ENCODE peak calls at places on chromosomes 3 and 15, in six cellular contexts. O is ovary, Z is H9, P is IMR-90, W is GM23248, L is neuronal stem cell. X is an unnamed sample.

GRCh38 chr3:185071401-185071800 is 81.5 kb downstream of the C3orf70 start:
- DNase-seq in O (no peak), Z (no peak), P (no peak), W (no peak), L (no peak), X (no peak)

GRCh38 chr15:65028338-65028737 is 1.1 kb downstream of the MTFMT start:
- DNase-seq in O (no peak), Z (no peak), P (no peak), W (no peak), L (no peak), X (no peak)

GRCh38 chr3:192957441-192957951 is 39.8 kb upstream of the MB21D2 start:
- DNase-seq in O (no peak), Z (no peak), P (peak), W (peak), L (no peak), X (peak)

GRCh38 chr15:40630313-40630712 is 36.3 kb downstream of the KNL1 start:
- DNase-seq in O (no peak), Z (no peak), P (no peak), W (no peak), L (no peak), X (peak)

GRCh38 chr3:120824613-120825012 is 82.1 kb downstream of the GTF2E1 start:
- DNase-seq in O (no peak), Z (no peak), P (no peak), W (no peak), L (no peak), X (no peak)

GRCh38 chr3:30894521-30895289 is at the start of gene GADL1:
- DNase-seq in O (peak), Z (peak), P (peak), W (peak), L (peak), X (peak)

GRCh38 chr3:149971403-149972075 is 844 bp upstream of the PFN2 start:
- DNase-seq in O (peak), Z (peak), P (peak), W (peak), L (no peak), X (peak)

GRCh38 chr3:188234172-188234571 is 80.2 kb downstream of the LPP start:
- DNase-seq in O (no peak), Z (no peak), P (peak), W (peak), L (no peak), X (no peak)

GRCh38 chr3:8327739-8328138 is 173.9 kb upstream of the LMCD1 start:
- DNase-seq in O (no peak), Z (no peak), P (no peak), W (no peak), L (no peak), X (no peak)

GRCh38 chr3:98513136-98513535 is 9.6 kb downstream of the CLDND1 start:
- DNase-seq in O (no peak), Z (no peak), P (peak), W (peak), L (no peak), X (no peak)

GRCh38 chr3:99544819-99545281 is 93.5 kb upstream of the COL8A1 start:
- DNase-seq in O (no peak), Z (no peak), P (peak), W (peak), L (no peak), X (no peak)

GRCh38 chr15:92832992-92833438 is 67.1 kb upstream of the CHD2 start:
- DNase-seq in O (no peak), Z (no peak), P (peak), W (peak), L (no peak), X (no peak)

GRCh38 chr3:188196232-188196990 is 42.5 kb downstream of the LPP start:
- DNase-seq in O (no peak), Z (no peak), P (peak), W (peak), L (no peak), X (no peak)

GRCh38 chr3:180250172-180250571 is 213.4 kb upstream of the PEX5L start:
- DNase-seq in O (no peak), Z (no peak), P (peak), W (peak), L (no peak), X (no peak)

GRCh38 chr3:45923755-45924154 is 19.5 kb upstream of the CXCR6 start:
- DNase-seq in O (no peak), Z (no peak), P (peak), W (peak), L (no peak), X (no peak)

GRCh38 chr3:125319765-125320164 is 55.4 kb downstream of the ZNF148 start:
- DNase-seq in O (no peak), Z (no peak), P (no peak), W (no peak), L (no peak), X (no peak)

GRCh38 chr3:49158108-49158709 is 7.9 kb downstream of the CCDC71 start:
- DNase-seq in O (no peak), Z (peak), P (no peak), W (peak), L (no peak), X (no peak)

GRCh38 chr3:31762888-31763351 is 218.1 kb downstream of the OSBPL10 start:
- DNase-seq in O (no peak), Z (no peak), P (no peak), W (no peak), L (no peak), X (no peak)

GRCh38 chr3:87410110-87410509 is 133.7 kb upstream of the POU1F1 start:
- DNase-seq in O (no peak), Z (no peak), P (no peak), W (peak), L (no peak), X (no peak)

GRCh38 chr15:101167791-101168462 is 83.9 kb downstream of the CHSY1 start:
- DNase-seq in O (peak), Z (no peak), P (peak), W (peak), L (no peak), X (no peak)

GRCh38 chr3:98839846-98840245 is 61.6 kb downstream of the DCBLD2 start:
- DNase-seq in O (no peak), Z (no peak), P (peak), W (peak), L (no peak), X (no peak)

GRCh38 chr3:105979961-105980360 is 111.1 kb upstream of the CBLB start:
- DNase-seq in O (no peak), Z (no peak), P (peak), W (no peak), L (no peak), X (no peak)

GRCh38 chr3:169044341-169045113 is 619.0 kb downstream of the MECOM start:
- DNase-seq in O (no peak), Z (no peak), P (peak), W (peak), L (no peak), X (no peak)

GRCh38 chr3:197280156-197280555 is 18.3 kb downstream of the DLG1 start:
- DNase-seq in O (no peak), Z (no peak), P (no peak), W (no peak), L (no peak), X (no peak)

GRCh38 chr3:21750291-21750690 is 719 bp downstream of the ZNF385D start:
- DNase-seq in O (no peak), Z (no peak), P (peak), W (peak), L (no peak), X (no peak)

GRCh38 chr3:196868297-196868661 is 559 bp downstream of the SENP5 start:
- DNase-seq in O (no peak), Z (peak), P (peak), W (peak), L (peak), X (peak)

GRCh38 chr3:121976727-121977126 is 45.3 kb downstream of the ILDR1 start:
- DNase-seq in O (no peak), Z (no peak), P (no peak), W (no peak), L (no peak), X (no peak)

GRCh38 chr3:12901631-12902045 is 60.3 kb upstream of the RPL32 start:
- DNase-seq in O (no peak), Z (no peak), P (no peak), W (no peak), L (no peak), X (no peak)

GRCh38 chr3:56624725-56625124 is 58.3 kb downstream of the TASOR start:
- DNase-seq in O (no peak), Z (no peak), P (peak), W (peak), L (no peak), X (no peak)

GRCh38 chr3:73605861-73606260 is 18.9 kb downstream of the PDZRN3 start:
- DNase-seq in O (no peak), Z (no peak), P (no peak), W (no peak), L (no peak), X (no peak)

GRCh38 chr3:171614318-171614967 is 154.2 kb upstream of the TNIK start:
- DNase-seq in O (peak), Z (peak), P (peak), W (peak), L (peak), X (peak)

GRCh38 chr3:15527031-15527459 is 5.5 kb upstream of the COLQ start:
- DNase-seq in O (peak), Z (peak), P (peak), W (no peak), L (peak), X (no peak)

GRCh38 chr3:11737742-11738141 is 94.0 kb upstream of the VGLL4 start:
- DNase-seq in O (no peak), Z (no peak), P (no peak), W (no peak), L (no peak), X (no peak)

GRCh38 chr3:164723396-164723795 is 354.9 kb downstream of the SI start:
- DNase-seq in O (no peak), Z (no peak), P (no peak), W (no peak), L (no peak), X (no peak)

GRCh38 chr3:58052373-58053273 is 44.4 kb downstream of the FLNB start:
- DNase-seq in O (peak), Z (no peak), P (peak), W (peak), L (no peak), X (peak)
- H3K27ac ChIP-seq in O (peak), Z (no peak), P (peak), W (peak), L (no peak), X (no peak)

GRCh38 chr3:14145670-14146380 is 21.0 kb downstream of the TMEM43 start:
- DNase-seq in O (no peak), Z (peak), P (no peak), W (no peak), L (no peak), X (no peak)
- H3K27ac ChIP-seq in O (no peak), Z (no peak), P (peak), W (peak), L (no peak), X (no peak)

GRCh38 chr15:80992436-80992835 is 2.8 kb upstream of the MESD start:
- DNase-seq in O (no peak), Z (no peak), P (no peak), W (peak), L (no peak), X (no peak)
- H3K27ac ChIP-seq in O (no peak), Z (no peak), P (no peak), W (peak), L (no peak), X (no peak)

DNA sequence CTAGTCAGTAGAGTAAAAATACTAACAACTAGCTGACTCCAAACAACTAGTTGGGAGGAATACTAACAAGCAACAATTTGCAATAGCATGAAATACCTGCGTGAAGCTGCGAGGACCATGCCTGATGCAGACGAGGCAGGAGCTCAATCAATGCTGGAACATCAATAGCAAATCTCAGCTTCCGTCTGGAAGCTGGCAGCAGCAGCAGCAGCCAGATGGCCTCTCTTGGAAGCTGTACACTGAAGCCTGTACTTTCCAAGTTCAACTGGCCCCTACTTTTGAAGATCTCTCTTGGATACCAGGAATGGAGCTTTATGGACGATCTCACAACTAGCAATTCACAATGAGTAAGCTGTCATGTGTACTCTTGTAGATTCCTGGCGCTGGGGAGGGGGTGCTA is 47.9 kb downstream of the THBS1 start:
- DNase-seq in O (no peak), Z (no peak), P (peak), W (no peak), L (no peak), X (no peak)
- H3K27ac ChIP-seq in O (no peak), Z (no peak), P (no peak), W (no peak), L (no peak), X (no peak)

DNA sequence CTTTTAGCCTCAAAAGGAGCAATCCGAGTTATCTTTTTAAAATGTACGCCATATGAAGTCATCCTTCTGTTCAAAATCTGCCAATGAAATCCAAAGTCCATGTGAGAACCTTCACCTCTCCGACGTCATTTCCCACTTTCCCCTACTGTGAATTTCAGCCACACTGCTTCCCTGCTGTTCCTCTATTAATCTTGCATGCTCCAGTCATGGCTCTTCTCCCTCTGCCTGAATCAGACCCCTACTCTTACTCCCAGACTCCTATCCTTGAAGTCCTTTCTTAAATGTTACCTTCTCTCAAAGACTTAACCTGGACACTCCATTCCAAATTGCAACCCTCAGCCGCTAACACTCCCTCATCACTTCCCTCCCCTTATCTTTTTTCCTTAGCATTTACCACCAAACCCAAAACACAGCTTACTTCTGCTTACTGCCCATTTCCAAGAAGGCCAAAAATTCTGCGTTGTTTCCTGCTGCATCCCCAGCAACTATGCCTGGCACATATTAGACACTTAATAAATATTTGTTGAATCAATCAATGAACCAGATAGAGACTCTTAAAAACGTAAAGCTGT is 1.2 kb downstream of the NKIRAS1 start:
- DNase-seq in O (no peak), Z (no peak), P (peak), W (peak), L (no peak), X (peak)
- H3K27ac ChIP-seq in O (no peak), Z (no peak), P (no peak), W (peak), L (no peak), X (peak)

GRCh38 chr3:114442251-114442650 is 148.4 kb downstream of the TIGIT start:
- DNase-seq in O (no peak), Z (no peak), P (peak), W (peak), L (no peak), X (peak)
- H3K27ac ChIP-seq in O (no peak), Z (no peak), P (no peak), W (no peak), L (no peak), X (peak)

GRCh38 chr3:36909181-36909580 is 35.7 kb downstream of the TRANK1 start:
- DNase-seq in O (no peak), Z (no peak), P (no peak), W (no peak), L (no peak), X (no peak)
- H3K27ac ChIP-seq in O (no peak), Z (no peak), P (no peak), W (no peak), L (no peak), X (no peak)

GRCh38 chr15:69451951-69452701 is 492 bp upstream of the RPLP1 start:
- DNase-seq in O (no peak), Z (no peak), P (peak), W (peak), L (no peak), X (peak)
- H3K27ac ChIP-seq in O (peak), Z (peak), P (peak), W (peak), L (peak), X (peak)

GRCh38 chr3:170513674-170514073 is 72.2 kb downstream of the SLC7A14 start:
- DNase-seq in O (no peak), Z (no peak), P (no peak), W (no peak), L (no peak), X (no peak)
- H3K27ac ChIP-seq in O (no peak), Z (no peak), P (no peak), W (no peak), L (no peak), X (no peak)

X was measured in A673.